ENCODE peak calls at places on chromosomes 4 and X, in eight cellular contexts. A is naive thymus-derived CD8-positive, alpha-beta T cell; X is HFFc6; T is OCI-LY7; C is LNCaP clone FGC; Y is stimulated activated CD4-positive, alpha-beta T cell treated with anti-CD3 and anti-CD28 coated beads, Interleukin-4, amount 100 ng/mL, for 48 hours; I is astrocyte of the spinal cord; Z is GM12878. B is an unnamed sample.

GRCh38 chrX:138710866-138711331 is 618 bp downstream of the FGF13 start:
- DNase-seq in I (no peak), C (no peak), X (no peak), Y (no peak), A (no peak), Z (no peak), T (no peak), B (no peak)

GRCh38 chr4:184385705-184386141 is 88.6 kb downstream of the IRF2 start:
- DNase-seq in X (no peak), Z (no peak), A (no peak), C (no peak), I (no peak), T (no peak), Y (no peak), B (no peak)

GRCh38 chrX:13086076-13086475 is 41.7 kb upstream of the FAM9C start:
- DNase-seq in I (no peak), T (no peak), A (no peak), X (no peak), Z (no peak), Y (no peak), C (no peak), B (no peak)

GRCh38 chr4:124085561-124086180 is 626.9 kb downstream of the ANKRD50 start:
- DNase-seq in A (no peak), I (peak), X (no peak), Z (no peak), C (no peak), Y (no peak), T (no peak), B (no peak)

GRCh38 chr4:77652237-77652897 is 46.7 kb downstream of the CXCL13 start:
- DNase-seq in Z (no peak), I (no peak), C (no peak), X (no peak), Y (no peak), T (no peak), A (no peak), B (no peak)

GRCh38 chrX:51332188-51332942 is at the start of gene NUDT10:
- DNase-seq in I (peak), X (no peak), T (no peak), Y (peak), A (peak), C (no peak), Z (no peak), B (no peak)

GRCh38 chr4:79297479-79297878 is 28.4 kb downstream of the NAA11 start:
- DNase-seq in Y (no peak), A (no peak), X (no peak), I (no peak), T (no peak), C (no peak), Z (no peak), B (no peak)

GRCh38 chr4:132818091-132818490 is 331.0 kb upstream of the PCDH10 start:
- DNase-seq in C (no peak), Z (no peak), T (no peak), I (no peak), Y (no peak), A (no peak), X (no peak), B (no peak)

GRCh38 chrX:109312757-109313156 is 169.1 kb downstream of the GUCY2F start:
- DNase-seq in Y (no peak), T (no peak), I (no peak), Z (no peak), A (no peak), C (no peak), X (no peak), B (no peak)

GRCh38 chrX:108224727-108225455 is 133.3 kb downstream of the ATG4A start:
- DNase-seq in A (no peak), X (no peak), Y (no peak), I (peak), Z (peak), T (peak), C (peak), B (peak)

GRCh38 chrX:76957485-76957884 is 489.7 kb upstream of the FGF16 start:
- DNase-seq in Y (no peak), I (no peak), C (no peak), Z (no peak), T (no peak), X (no peak), A (no peak), B (no peak)

GRCh38 chrX:29947225-29947624 is 268.1 kb upstream of the MAGEB2 start:
- DNase-seq in C (no peak), I (no peak), Y (no peak), X (peak), T (no peak), A (no peak), Z (no peak), B (no peak)

GRCh38 chr4:31923634-31924033 is 1203.5 kb downstream of the PCDH7 start:
- DNase-seq in X (no peak), A (no peak), I (no peak), Y (no peak), T (no peak), C (no peak), Z (no peak), B (no peak)

GRCh38 chr4:110637408-110638131 is 14.7 kb upstream of the PITX2 start:
- DNase-seq in X (no peak), Y (no peak), C (no peak), Z (no peak), I (no peak), A (no peak), T (no peak), B (no peak)

GRCh38 chr4:41507292-41507933 is 30.5 kb upstream of the LIMCH1 start:
- DNase-seq in Z (no peak), X (peak), T (no peak), C (no peak), Y (no peak), A (no peak), I (no peak), B (no peak)

GRCh38 chrX:101368800-101369199 is 17.2 kb downstream of the BTK start:
- DNase-seq in I (no peak), T (peak), A (no peak), C (no peak), Y (no peak), X (no peak), Z (no peak), B (no peak)

GRCh38 chr4:43875655-43876054 is 573.0 kb downstream of the KCTD8 start:
- DNase-seq in X (no peak), T (no peak), C (no peak), I (no peak), Z (no peak), A (no peak), Y (no peak), B (no peak)

GRCh38 chr4:38151870-38152269 is 191.7 kb downstream of the PTTG2 start:
- DNase-seq in T (no peak), C (no peak), X (peak), Z (no peak), I (peak), A (no peak), Y (no peak), B (no peak)

GRCh38 chrX:107775000-107775733 is 420 bp downstream of the TSC22D3 start:
- DNase-seq in I (no peak), T (no peak), X (no peak), Y (no peak), A (no peak), C (no peak), Z (no peak), B (no peak)

GRCh38 chr4:188658958-188659522 is 519.8 kb downstream of the TRIML1 start:
- DNase-seq in A (no peak), Y (no peak), T (no peak), X (no peak), I (no peak), C (no peak), Z (no peak), B (no peak)

GRCh38 chrX:14398725-14399124 is 130.6 kb upstream of the GLRA2 start:
- DNase-seq in C (no peak), A (no peak), I (no peak), X (peak), Z (no peak), Y (no peak), T (no peak), B (no peak)

B was measured in erythroblast.